ENCODE peak calls at places on chromosomes 3 and 15, in nine cellular contexts. C is activated gamma-delta T cell treated with anti-CD3 and anti-CD28 coated beads, Interleukin-2, amount 50 U/mL, for 16 hours; Z is mesenteric fat pad; D is HuH-7.5; Q is occipital lobe; B is EL; H is AG04450; P is ovary; W is fibroblast of pulmonary artery. T is an unnamed sample.

GRCh38 chr3:50529996-50530706 is 26.7 kb upstream of the CACNA2D2 start:
- DNase-seq in C (no peak), Z (no peak), D (no peak), Q (no peak), B (no peak), H (no peak), P (no peak), W (no peak), T (no peak)

GRCh38 chr3:139537795-139538538 is 1.6 kb downstream of the RBP1 start:
- DNase-seq in C (no peak), Z (no peak), D (no peak), Q (no peak), B (no peak), H (no peak), P (peak), W (no peak), T (no peak)

GRCh38 chr3:118863731-118864322 is 170.8 kb downstream of the IGSF11 start:
- DNase-seq in C (no peak), Z (no peak), D (no peak), Q (no peak), B (peak), H (no peak), P (no peak), W (no peak), T (no peak)

GRCh38 chr15:66566963-66567531 is 1.2 kb upstream of the LCTL start:
- DNase-seq in C (peak), Z (peak), D (peak), Q (no peak), B (peak), H (peak), P (peak), W (peak), T (no peak)

GRCh38 chr15:96170616-96171270 is 159.8 kb upstream of the NR2F2 start:
- DNase-seq in C (no peak), Z (no peak), D (no peak), Q (no peak), B (no peak), H (no peak), P (no peak), W (no peak), T (no peak)

GRCh38 chr3:42846682-42847522 is 28.8 kb downstream of the CYP8B1 start:
- DNase-seq in C (no peak), Z (no peak), D (no peak), Q (no peak), B (no peak), H (no peak), P (no peak), W (no peak), T (no peak)

GRCh38 chr3:110533089-110533488 is 538.5 kb upstream of the NECTIN3 start:
- DNase-seq in C (no peak), Z (no peak), D (no peak), Q (no peak), B (no peak), H (peak), P (no peak), W (no peak), T (no peak)

GRCh38 chr15:64045774-64046346 is 425 bp downstream of the DAPK2 start:
- DNase-seq in C (no peak), Z (no peak), D (peak), Q (no peak), B (no peak), H (no peak), P (peak), W (no peak), T (no peak)

GRCh38 chr15:39118510-39118909 is 462.4 kb upstream of the THBS1 start:
- DNase-seq in C (no peak), Z (no peak), D (no peak), Q (no peak), B (peak), H (no peak), P (no peak), W (peak), T (no peak)

GRCh38 chr3:196694202-196694638 is 17.8 kb downstream of the CEP19 start:
- DNase-seq in C (no peak), Z (no peak), D (no peak), Q (no peak), B (peak), H (no peak), P (no peak), W (peak), T (peak)

GRCh38 chr3:170642882-170643601 is 57.2 kb upstream of the SLC7A14 start:
- DNase-seq in C (no peak), Z (no peak), D (no peak), Q (peak), B (no peak), H (no peak), P (no peak), W (no peak), T (no peak)

GRCh38 chr3:140216249-140216648 is 281.3 kb downstream of the CLSTN2 start:
- DNase-seq in C (no peak), Z (no peak), D (no peak), Q (no peak), B (no peak), H (no peak), P (no peak), W (no peak), T (no peak)

GRCh38 chr3:112786881-112787625 is 59.6 kb downstream of the CD200R1L start:
- DNase-seq in C (no peak), Z (no peak), D (no peak), Q (no peak), B (no peak), H (no peak), P (no peak), W (no peak), T (no peak)

T was measured in T-helper 1 cell.